ENCODE peak calls at places on chromosomes 12 and 14, in nine cellular contexts. One of them, this sample, is unnamed.

GRCh38 chr14:89000007-89000942 is 175.8 kb downstream of the TTC8 start:
- DNase-seq in OCI-LY7: no peak
- DNase-seq in mesothelial cell of epicardium: no peak
- DNase-seq in bronchial epithelial cell: peak
- DNase-seq in GM23338: peak
- DNase-seq in Calu3: peak
- DNase-seq in suprapubic skin: no peak
- DNase-seq in heart right ventricle: peak
- DNase-seq in thoracic aorta: peak
- DNase-seq in this sample: no peak

GRCh38 chr14:101962503-101962874 is 1.9 kb upstream of the DYNC1H1 start:
- DNase-seq in OCI-LY7: no peak
- DNase-seq in mesothelial cell of epicardium: peak
- DNase-seq in bronchial epithelial cell: peak
- DNase-seq in GM23338: no peak
- DNase-seq in Calu3: peak
- DNase-seq in suprapubic skin: no peak
- DNase-seq in heart right ventricle: peak
- DNase-seq in thoracic aorta: no peak
- DNase-seq in this sample: no peak

GRCh38 chr12:88931598-88931997 is 351.3 kb upstream of the KITLG start:
- DNase-seq in OCI-LY7: no peak
- DNase-seq in mesothelial cell of epicardium: no peak
- DNase-seq in bronchial epithelial cell: no peak
- DNase-seq in GM23338: no peak
- DNase-seq in Calu3: no peak
- DNase-seq in suprapubic skin: no peak
- DNase-seq in heart right ventricle: no peak
- DNase-seq in thoracic aorta: no peak
- DNase-seq in this sample: no peak

GRCh38 chr12:5328669-5329068 is 103.2 kb upstream of the NTF3 start:
- DNase-seq in OCI-LY7: no peak
- DNase-seq in mesothelial cell of epicardium: no peak
- DNase-seq in bronchial epithelial cell: peak
- DNase-seq in GM23338: no peak
- DNase-seq in Calu3: no peak
- DNase-seq in suprapubic skin: no peak
- DNase-seq in heart right ventricle: no peak
- DNase-seq in thoracic aorta: no peak
- DNase-seq in this sample: no peak

GRCh38 chr14:86575141-86575540 is 1045.2 kb downstream of the FLRT2 start:
- DNase-seq in OCI-LY7: no peak
- DNase-seq in mesothelial cell of epicardium: no peak
- DNase-seq in bronchial epithelial cell: no peak
- DNase-seq in GM23338: no peak
- DNase-seq in Calu3: no peak
- DNase-seq in suprapubic skin: no peak
- DNase-seq in heart right ventricle: no peak
- DNase-seq in thoracic aorta: no peak
- DNase-seq in this sample: no peak

GRCh38 chr12:20629414-20630156 is 65.5 kb upstream of the SLCO1C1 start:
- DNase-seq in OCI-LY7: no peak
- DNase-seq in mesothelial cell of epicardium: no peak
- DNase-seq in bronchial epithelial cell: peak
- DNase-seq in GM23338: peak
- DNase-seq in Calu3: peak
- DNase-seq in suprapubic skin: no peak
- DNase-seq in heart right ventricle: no peak
- DNase-seq in thoracic aorta: no peak
- DNase-seq in this sample: no peak

GRCh38 chr12:68432622-68433021 is 100.5 kb upstream of the MDM1 start:
- DNase-seq in OCI-LY7: no peak
- DNase-seq in mesothelial cell of epicardium: no peak
- DNase-seq in bronchial epithelial cell: no peak
- DNase-seq in GM23338: no peak
- DNase-seq in Calu3: no peak
- DNase-seq in suprapubic skin: no peak
- DNase-seq in heart right ventricle: no peak
- DNase-seq in thoracic aorta: no peak
- DNase-seq in this sample: no peak

GRCh38 chr12:46371718-46372130 is 849 bp downstream of the SLC38A2 start:
- DNase-seq in OCI-LY7: peak
- DNase-seq in mesothelial cell of epicardium: no peak
- DNase-seq in bronchial epithelial cell: no peak
- DNase-seq in GM23338: no peak
- DNase-seq in Calu3: peak
- DNase-seq in suprapubic skin: peak
- DNase-seq in heart right ventricle: peak
- DNase-seq in thoracic aorta: peak
- DNase-seq in this sample: peak

GRCh38 chr12:11991604-11992003 is 79.1 kb upstream of the BCL2L14 start:
- DNase-seq in OCI-LY7: no peak
- DNase-seq in mesothelial cell of epicardium: no peak
- DNase-seq in bronchial epithelial cell: no peak
- DNase-seq in GM23338: no peak
- DNase-seq in Calu3: no peak
- DNase-seq in suprapubic skin: no peak
- DNase-seq in heart right ventricle: no peak
- DNase-seq in thoracic aorta: no peak
- DNase-seq in this sample: no peak

GRCh38 chr12:102009796-102010195 is 52.0 kb downstream of the WASHC3 start:
- DNase-seq in OCI-LY7: peak
- DNase-seq in mesothelial cell of epicardium: no peak
- DNase-seq in bronchial epithelial cell: no peak
- DNase-seq in GM23338: no peak
- DNase-seq in Calu3: no peak
- DNase-seq in suprapubic skin: no peak
- DNase-seq in heart right ventricle: no peak
- DNase-seq in thoracic aorta: no peak
- DNase-seq in this sample: no peak

GRCh38 chr12:56189336-56189917 is at the start of gene SMARCC2:
- DNase-seq in OCI-LY7: peak
- DNase-seq in mesothelial cell of epicardium: peak
- DNase-seq in bronchial epithelial cell: peak
- DNase-seq in GM23338: peak
- DNase-seq in Calu3: peak
- DNase-seq in suprapubic skin: peak
- DNase-seq in heart right ventricle: peak
- DNase-seq in thoracic aorta: peak
- DNase-seq in this sample: peak

GRCh38 chr12:24374452-24374851 is 425.0 kb upstream of the SOX5 start:
- DNase-seq in OCI-LY7: no peak
- DNase-seq in mesothelial cell of epicardium: no peak
- DNase-seq in bronchial epithelial cell: no peak
- DNase-seq in GM23338: no peak
- DNase-seq in Calu3: no peak
- DNase-seq in suprapubic skin: no peak
- DNase-seq in heart right ventricle: no peak
- DNase-seq in thoracic aorta: no peak
- DNase-seq in this sample: no peak

GRCh38 chr14:101874001-101874400 is 90.4 kb upstream of the DYNC1H1 start:
- DNase-seq in OCI-LY7: no peak
- DNase-seq in mesothelial cell of epicardium: no peak
- DNase-seq in bronchial epithelial cell: no peak
- DNase-seq in GM23338: no peak
- DNase-seq in Calu3: no peak
- DNase-seq in suprapubic skin: no peak
- DNase-seq in heart right ventricle: no peak
- DNase-seq in thoracic aorta: no peak
- DNase-seq in this sample: no peak

GRCh38 chr12:5333096-5333495 is 98.8 kb upstream of the NTF3 start:
- DNase-seq in OCI-LY7: no peak
- DNase-seq in mesothelial cell of epicardium: no peak
- DNase-seq in bronchial epithelial cell: no peak
- DNase-seq in GM23338: no peak
- DNase-seq in Calu3: no peak
- DNase-seq in suprapubic skin: no peak
- DNase-seq in heart right ventricle: no peak
- DNase-seq in thoracic aorta: no peak
- DNase-seq in this sample: no peak

GRCh38 chr12:88723219-88723618 is 142.9 kb upstream of the KITLG start:
- DNase-seq in OCI-LY7: no peak
- DNase-seq in mesothelial cell of epicardium: no peak
- DNase-seq in bronchial epithelial cell: peak
- DNase-seq in GM23338: no peak
- DNase-seq in Calu3: no peak
- DNase-seq in suprapubic skin: no peak
- DNase-seq in heart right ventricle: no peak
- DNase-seq in thoracic aorta: no peak
- DNase-seq in this sample: no peak

GRCh38 chr12:12823308-12823707 is 10.2 kb downstream of the DDX47 start:
- DNase-seq in OCI-LY7: no peak
- DNase-seq in mesothelial cell of epicardium: no peak
- DNase-seq in bronchial epithelial cell: peak
- DNase-seq in GM23338: no peak
- DNase-seq in Calu3: no peak
- DNase-seq in suprapubic skin: no peak
- DNase-seq in heart right ventricle: no peak
- DNase-seq in thoracic aorta: no peak
- DNase-seq in this sample: no peak

GRCh38 chr12:72574138-72574537 is 302.0 kb downstream of the TRHDE start:
- DNase-seq in OCI-LY7: no peak
- DNase-seq in mesothelial cell of epicardium: no peak
- DNase-seq in bronchial epithelial cell: no peak
- DNase-seq in GM23338: no peak
- DNase-seq in Calu3: no peak
- DNase-seq in suprapubic skin: no peak
- DNase-seq in heart right ventricle: no peak
- DNase-seq in thoracic aorta: no peak
- DNase-seq in this sample: no peak

GRCh38 chr14:55688566-55688965 is 108.6 kb downstream of the KTN1 start:
- DNase-seq in OCI-LY7: no peak
- DNase-seq in mesothelial cell of epicardium: no peak
- DNase-seq in bronchial epithelial cell: no peak
- DNase-seq in GM23338: no peak
- DNase-seq in Calu3: no peak
- DNase-seq in suprapubic skin: no peak
- DNase-seq in heart right ventricle: no peak
- DNase-seq in thoracic aorta: no peak
- DNase-seq in this sample: no peak

GRCh38 chr14:88245321-88245720 is 77.7 kb downstream of the KCNK10 start:
- DNase-seq in OCI-LY7: no peak
- DNase-seq in mesothelial cell of epicardium: no peak
- DNase-seq in bronchial epithelial cell: no peak
- DNase-seq in GM23338: peak
- DNase-seq in Calu3: no peak
- DNase-seq in suprapubic skin: no peak
- DNase-seq in heart right ventricle: no peak
- DNase-seq in thoracic aorta: no peak
- DNase-seq in this sample: no peak

GRCh38 chr14:42911642-42912041 is 1305.0 kb downstream of the LRFN5 start:
- DNase-seq in OCI-LY7: no peak
- DNase-seq in mesothelial cell of epicardium: no peak
- DNase-seq in bronchial epithelial cell: no peak
- DNase-seq in GM23338: peak
- DNase-seq in Calu3: no peak
- DNase-seq in suprapubic skin: no peak
- DNase-seq in heart right ventricle: no peak
- DNase-seq in thoracic aorta: no peak
- DNase-seq in this sample: no peak
- TF ChIP-seq CTCF in OCI-LY7: peak
- TF ChIP-seq CTCF in mesothelial cell of epicardium: no peak
- TF ChIP-seq CTCF in bronchial epithelial cell: no peak
- TF ChIP-seq CTCF in GM23338: peak
- TF ChIP-seq CTCF in Calu3: no peak
- TF ChIP-seq CTCF in suprapubic skin: no peak
- TF ChIP-seq CTCF in heart right ventricle: no peak
- TF ChIP-seq CTCF in thoracic aorta: no peak
- TF ChIP-seq CTCF in this sample: no peak

DNA sequence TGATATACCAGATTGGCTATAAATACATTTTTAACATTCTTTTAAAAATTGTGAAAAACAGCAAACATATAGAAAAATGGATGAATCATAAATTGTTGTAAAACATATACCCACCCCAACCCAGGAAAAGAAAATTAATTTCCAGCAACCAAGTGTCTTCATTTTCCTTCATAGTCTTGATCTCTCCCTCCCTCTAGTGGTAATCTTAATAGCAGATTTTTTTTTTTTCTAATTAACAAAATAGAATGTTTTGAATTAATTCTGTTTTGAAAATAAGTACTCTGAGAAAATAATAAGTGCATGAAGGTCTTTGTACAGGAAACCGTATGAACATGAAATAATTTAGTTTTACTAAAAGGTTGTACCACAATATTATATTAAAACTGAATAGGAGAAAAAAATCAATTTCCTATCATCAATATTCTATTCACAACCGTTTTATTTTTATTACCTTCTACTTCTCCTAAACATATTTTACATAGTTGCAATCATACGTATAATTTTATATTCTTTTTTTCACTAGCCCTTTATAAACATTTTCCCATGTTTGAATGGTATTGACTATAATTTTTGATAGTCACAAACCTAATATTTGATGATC is 7.0 kb downstream of the ETNK1 start:
- DNase-seq in OCI-LY7: peak
- DNase-seq in mesothelial cell of epicardium: no peak
- DNase-seq in bronchial epithelial cell: peak
- DNase-seq in GM23338: peak
- DNase-seq in Calu3: no peak
- DNase-seq in suprapubic skin: no peak
- DNase-seq in heart right ventricle: no peak
- DNase-seq in thoracic aorta: no peak
- DNase-seq in this sample: no peak
- TF ChIP-seq CTCF in OCI-LY7: peak
- TF ChIP-seq CTCF in mesothelial cell of epicardium: peak
- TF ChIP-seq CTCF in bronchial epithelial cell: peak
- TF ChIP-seq CTCF in GM23338: peak
- TF ChIP-seq CTCF in Calu3: peak
- TF ChIP-seq CTCF in suprapubic skin: peak
- TF ChIP-seq CTCF in heart right ventricle: peak
- TF ChIP-seq CTCF in thoracic aorta: peak
- TF ChIP-seq CTCF in this sample: peak

GRCh38 chr14:29085546-29085945 is 319.0 kb downstream of the FOXG1 start:
- DNase-seq in OCI-LY7: no peak
- DNase-seq in mesothelial cell of epicardium: no peak
- DNase-seq in bronchial epithelial cell: peak
- DNase-seq in GM23338: peak
- DNase-seq in Calu3: peak
- DNase-seq in suprapubic skin: no peak
- DNase-seq in heart right ventricle: no peak
- DNase-seq in thoracic aorta: no peak
- DNase-seq in this sample: no peak
- TF ChIP-seq CTCF in OCI-LY7: no peak
- TF ChIP-seq CTCF in mesothelial cell of epicardium: no peak
- TF ChIP-seq CTCF in bronchial epithelial cell: peak
- TF ChIP-seq CTCF in GM23338: peak
- TF ChIP-seq CTCF in Calu3: no peak
- TF ChIP-seq CTCF in suprapubic skin: peak
- TF ChIP-seq CTCF in heart right ventricle: no peak
- TF ChIP-seq CTCF in thoracic aorta: no peak
- TF ChIP-seq CTCF in this sample: no peak

DNA sequence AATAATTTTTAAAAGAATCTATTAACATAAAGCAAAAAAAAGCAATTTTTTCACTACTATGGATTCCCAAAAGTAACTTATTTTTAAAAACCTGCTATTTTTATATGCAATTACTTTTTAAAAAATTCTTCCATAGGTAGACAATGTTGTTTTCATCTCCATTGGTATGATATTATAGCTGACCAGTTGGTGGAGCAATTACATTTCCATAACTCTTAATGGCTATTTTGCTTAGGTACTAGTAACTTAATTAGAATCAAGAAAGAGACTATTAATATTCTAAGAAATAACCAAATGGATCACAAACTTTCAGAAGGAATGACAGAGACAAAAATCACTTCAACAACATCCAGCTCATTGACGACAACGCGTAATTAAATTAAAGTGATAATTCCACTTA is 64.7 kb upstream of the PTCSC3 start:
- DNase-seq in OCI-LY7: no peak
- DNase-seq in mesothelial cell of epicardium: no peak
- DNase-seq in bronchial epithelial cell: peak
- DNase-seq in GM23338: no peak
- DNase-seq in Calu3: no peak
- DNase-seq in suprapubic skin: no peak
- DNase-seq in heart right ventricle: no peak
- DNase-seq in thoracic aorta: no peak
- DNase-seq in this sample: no peak
- TF ChIP-seq CTCF in OCI-LY7: peak
- TF ChIP-seq CTCF in mesothelial cell of epicardium: no peak
- TF ChIP-seq CTCF in bronchial epithelial cell: no peak
- TF ChIP-seq CTCF in GM23338: peak
- TF ChIP-seq CTCF in Calu3: no peak
- TF ChIP-seq CTCF in suprapubic skin: no peak
- TF ChIP-seq CTCF in heart right ventricle: no peak
- TF ChIP-seq CTCF in thoracic aorta: no peak
- TF ChIP-seq CTCF in this sample: no peak

This sample was measured in activated B cell treated with CpG ODN at 0.5 μM for 24 hours.